ENCODE peak calls at places on chromosomes 2 and 18, in five cellular contexts. N is neuronal stem cell, X is H1, J is IMR-90, B is mesenchymal stem cell. O is an unnamed sample.

GRCh38 chr18:59180150-59180845 is 39.7 kb upstream of the GRP start:
- DNase-seq in N (no peak), X (no peak), J (peak), B (no peak), O (no peak)

GRCh38 chr2:217976301-217976700 is 26.5 kb downstream of the TNS1 start:
- DNase-seq in N (no peak), X (no peak), J (no peak), B (no peak), O (no peak)

GRCh38 chr18:56974141-56974540 is 172.7 kb upstream of the BOD1L2 start:
- DNase-seq in N (no peak), X (no peak), J (no peak), B (no peak), O (no peak)

GRCh38 chr2:45759310-45759851 is 107.9 kb downstream of the PRKCE start:
- DNase-seq in N (no peak), X (no peak), J (peak), B (peak), O (no peak)

GRCh38 chr18:10152475-10152874 is 238.7 kb downstream of the VAPA start:
- DNase-seq in N (no peak), X (peak), J (no peak), B (no peak), O (no peak)

GRCh38 chr2:204487447-204488229 is 57.6 kb upstream of the PARD3B start:
- DNase-seq in N (no peak), X (no peak), J (peak), B (no peak), O (no peak)

GRCh38 chr2:147511491-147511948 is 333.3 kb upstream of the ACVR2A start:
- DNase-seq in N (no peak), X (no peak), J (no peak), B (no peak), O (no peak)

GRCh38 chr2:107936427-107937359 is 49.6 kb upstream of the SLC5A7 start:
- DNase-seq in N (peak), X (peak), J (no peak), B (peak), O (no peak)

GRCh38 chr2:63601061-63601460 is 12.3 kb downstream of the MDH1 start:
- DNase-seq in N (no peak), X (no peak), J (no peak), B (no peak), O (no peak)

GRCh38 chr2:112465373-112465772 is 16.6 kb upstream of the TTL start:
- DNase-seq in N (no peak), X (no peak), J (peak), B (peak), O (no peak)

GRCh38 chr2:196170202-196170680 is 1.1 kb downstream of the STK17B start:
- DNase-seq in N (no peak), X (no peak), J (peak), B (peak), O (no peak)

GRCh38 chr2:129912066-129912820 is 67.2 kb upstream of the RAB6C start:
- DNase-seq in N (no peak), X (peak), J (no peak), B (no peak), O (peak)

GRCh38 chr18:58396966-58397365 is 231.9 kb downstream of the ALPK2 start:
- DNase-seq in N (no peak), X (no peak), J (no peak), B (no peak), O (no peak)

GRCh38 chr2:240167588-240167880 is 27.1 kb upstream of the OTOS start:
- DNase-seq in N (no peak), X (no peak), J (no peak), B (no peak), O (no peak)

GRCh38 chr2:134218928-134219707 is 34.8 kb upstream of the MGAT5 start:
- DNase-seq in N (no peak), X (no peak), J (no peak), B (peak), O (no peak)

GRCh38 chr18:34153711-34154110 is 71.0 kb downstream of the NOL4 start:
- DNase-seq in N (no peak), X (no peak), J (peak), B (peak), O (no peak)

GRCh38 chr2:19046986-19047780 is 311.2 kb downstream of the OSR1 start:
- DNase-seq in N (no peak), X (no peak), J (peak), B (no peak), O (no peak)

GRCh38 chr18:4068552-4069158 is 386.5 kb downstream of the DLGAP1 start:
- DNase-seq in N (peak), X (peak), J (peak), B (peak), O (peak)

GRCh38 chr2:230956827-230957755 is 32.0 kb upstream of the GPR55 start:
- DNase-seq in N (peak), X (peak), J (peak), B (peak), O (peak)

GRCh38 chr18:79609021-79609461 is 70.6 kb upstream of the CTDP1 start:
- DNase-seq in N (no peak), X (peak), J (no peak), B (no peak), O (no peak)

GRCh38 chr2:102736607-102737409 is 25.0 kb upstream of the TMEM182 start:
- DNase-seq in N (peak), X (peak), J (peak), B (peak), O (peak)

GRCh38 chr2:238899386-238899785 is 51.5 kb downstream of the TWIST2 start:
- DNase-seq in N (no peak), X (no peak), J (no peak), B (no peak), O (no peak)

GRCh38 chr2:238901461-238902057 is 53.7 kb downstream of the TWIST2 start:
- DNase-seq in N (no peak), X (no peak), J (no peak), B (no peak), O (no peak)

GRCh38 chr2:238902285-238902684 is 54.4 kb downstream of the TWIST2 start:
- DNase-seq in N (no peak), X (no peak), J (no peak), B (no peak), O (no peak)

GRCh38 chr2:238898534-238899281 is 50.8 kb downstream of the TWIST2 start:
- DNase-seq in N (no peak), X (no peak), J (no peak), B (no peak), O (no peak)

DNA sequence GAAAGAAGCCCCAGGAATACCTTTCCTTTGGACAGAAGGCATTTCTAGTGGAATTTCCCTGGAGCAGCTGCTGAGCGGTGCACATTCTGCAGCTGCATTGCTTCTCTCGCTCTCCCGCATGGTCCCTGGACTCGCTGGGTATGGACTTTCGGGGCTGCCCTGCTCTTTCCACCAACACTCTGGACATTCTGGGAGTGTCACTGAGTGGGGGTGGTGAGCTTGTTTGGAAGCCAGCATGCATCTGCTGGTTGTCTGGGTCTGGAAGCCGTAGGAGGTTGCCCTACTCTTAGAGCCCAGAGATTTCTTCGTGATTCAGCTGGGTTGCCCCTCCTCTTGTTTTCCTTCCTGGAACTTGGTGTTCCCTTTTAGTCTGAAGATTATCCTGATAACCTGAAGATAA is 52.6 kb downstream of the TWIST2 start:
- DNase-seq in N (no peak), X (no peak), J (peak), B (peak), O (no peak)
- H2AFZ ChIP-seq in N (no peak), X (no peak), J (no peak), B (no peak), O (no peak)

GRCh38 chr2:62110415-62111025 is 85.4 kb upstream of the B3GNT2 start:
- DNase-seq in N (no peak), X (no peak), J (peak), B (no peak), O (no peak)
- H3K4ac ChIP-seq in N (no peak), X (no peak), J (no peak), B (no peak), O (no peak)

DNA sequence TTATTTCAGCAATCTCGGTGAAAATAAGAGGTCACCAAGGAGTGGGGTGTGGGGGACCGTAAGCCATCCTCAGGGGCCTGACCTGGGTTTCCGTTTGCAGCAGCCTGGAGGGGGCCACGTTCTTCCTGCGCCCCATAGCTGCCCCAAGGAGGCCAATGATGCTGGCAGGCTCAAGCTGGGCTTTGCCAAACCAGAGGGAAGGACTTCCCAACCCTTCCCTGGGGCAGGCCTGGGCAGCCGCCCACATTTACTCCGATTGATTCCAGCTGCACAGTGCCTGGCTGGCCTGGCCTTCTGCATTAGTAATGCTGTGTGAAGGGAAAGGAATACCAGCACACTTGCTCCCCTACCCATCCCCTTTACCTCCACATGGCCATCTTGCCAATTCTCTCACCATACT is 360.6 kb upstream of the SLC14A2 start:
- DNase-seq in N (no peak), X (no peak), J (no peak), B (no peak), O (no peak)
- H2AFZ ChIP-seq in N (peak), X (no peak), J (peak), B (no peak), O (no peak)

GRCh38 chr2:180254872-180255271 is 247.8 kb upstream of the CWC22 start:
- DNase-seq in N (no peak), X (no peak), J (no peak), B (no peak), O (no peak)

GRCh38 chr2:180255981-180256380 is 248.9 kb upstream of the CWC22 start:
- DNase-seq in N (no peak), X (no peak), J (no peak), B (no peak), O (no peak)

GRCh38 chr2:180258041-180258537 is 251.0 kb upstream of the CWC22 start:
- DNase-seq in N (no peak), X (no peak), J (no peak), B (no peak), O (no peak)

GRCh38 chr2:180258579-180258978 is 251.5 kb upstream of the CWC22 start:
- DNase-seq in N (no peak), X (no peak), J (no peak), B (no peak), O (no peak)

GRCh38 chr2:180257247-180257646 is 250.2 kb upstream of the CWC22 start:
- DNase-seq in N (no peak), X (no peak), J (no peak), B (no peak), O (no peak)
- H3K4ac ChIP-seq in N (no peak), X (no peak), J (no peak), B (no peak), O (no peak)

GRCh38 chr2:211049321-211050018 is 493.1 kb downstream of the CPS1 start:
- DNase-seq in N (no peak), X (no peak), J (no peak), B (no peak), O (no peak)
- H2AFZ ChIP-seq in N (no peak), X (peak), J (no peak), B (no peak), O (no peak)

GRCh38 chr18:48957136-48957535 is 6.4 kb upstream of the SMAD7 start:
- DNase-seq in N (no peak), X (no peak), J (no peak), B (no peak), O (no peak)

GRCh38 chr18:48959921-48960920 is 9.5 kb upstream of the SMAD7 start:
- DNase-seq in N (no peak), X (no peak), J (peak), B (peak), O (peak)

GRCh38 chr18:48957616-48958015 is 6.9 kb upstream of the SMAD7 start:
- DNase-seq in N (no peak), X (no peak), J (no peak), B (no peak), O (no peak)

GRCh38 chr18:48959551-48959920 is 8.8 kb upstream of the SMAD7 start:
- DNase-seq in N (no peak), X (peak), J (no peak), B (peak), O (no peak)

DNA sequence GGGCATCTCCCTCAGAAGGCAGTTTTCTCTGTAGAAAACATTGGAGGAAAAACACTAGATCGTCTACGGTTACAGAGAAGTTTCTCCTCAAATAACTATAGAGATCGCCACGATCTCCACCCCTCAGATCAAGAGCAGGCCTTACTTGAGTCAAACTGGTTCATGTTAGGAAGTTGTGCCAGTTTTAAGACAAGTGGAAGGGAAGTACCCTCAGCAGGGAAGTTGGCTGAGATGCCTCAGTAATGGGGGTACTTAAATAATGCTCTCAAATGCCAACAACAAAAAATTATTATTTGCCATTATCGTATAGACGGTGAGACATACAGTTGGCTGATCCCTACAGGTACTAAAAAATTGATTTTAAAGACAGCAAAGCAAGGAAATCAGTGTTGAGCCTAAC is 8.2 kb upstream of the SMAD7 start:
- DNase-seq in N (no peak), X (no peak), J (no peak), B (no peak), O (no peak)
- H3K4ac ChIP-seq in N (no peak), X (peak), J (peak), B (no peak), O (no peak)

GRCh38 chr2:188787002-188787660 is 187.0 kb upstream of the COL3A1 start:
- DNase-seq in N (no peak), X (no peak), J (peak), B (peak), O (no peak)

GRCh38 chr2:188786368-188786781 is 187.8 kb upstream of the COL3A1 start:
- DNase-seq in N (no peak), X (no peak), J (peak), B (peak), O (no peak)

GRCh38 chr2:188787661-188788044 is 186.5 kb upstream of the COL3A1 start:
- DNase-seq in N (no peak), X (no peak), J (no peak), B (peak), O (no peak)

GRCh38 chr2:188788621-188789020 is 185.6 kb upstream of the COL3A1 start:
- DNase-seq in N (no peak), X (no peak), J (peak), B (peak), O (no peak)

DNA sequence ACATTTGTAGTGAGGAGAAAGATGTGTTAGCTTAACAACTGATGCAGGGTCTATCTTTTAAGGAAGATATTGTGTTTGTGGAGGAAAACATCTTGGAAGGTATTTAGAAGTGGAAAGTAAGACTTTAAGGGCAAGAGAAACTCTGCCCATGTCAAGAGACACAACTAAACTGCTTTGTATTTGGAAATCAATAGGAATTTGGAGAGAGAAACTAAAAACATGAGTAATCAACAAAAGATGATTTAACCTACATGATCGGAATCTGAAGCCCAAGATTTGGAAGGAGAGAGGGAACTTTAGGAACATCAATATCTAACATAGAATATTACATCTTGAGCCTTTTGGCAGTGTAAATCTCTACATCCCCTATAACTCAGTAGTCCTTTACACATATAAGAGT is 184.2 kb upstream of the COL3A1 start:
- DNase-seq in N (no peak), X (no peak), J (no peak), B (no peak), O (no peak)
- H2AFZ ChIP-seq in N (no peak), X (peak), J (no peak), B (no peak), O (no peak)

GRCh38 chr18:1017227-1017626 is 112.6 kb downstream of the ADCYAP1 start:
- DNase-seq in N (no peak), X (no peak), J (no peak), B (no peak), O (no peak)

GRCh38 chr18:1020731-1021344 is 116.2 kb downstream of the ADCYAP1 start:
- DNase-seq in N (no peak), X (no peak), J (no peak), B (no peak), O (no peak)

GRCh38 chr18:1015777-1016176 is 111.1 kb downstream of the ADCYAP1 start:
- DNase-seq in N (no peak), X (no peak), J (no peak), B (no peak), O (no peak)

GRCh38 chr18:1017679-1018078 is 113.0 kb downstream of the ADCYAP1 start:
- DNase-seq in N (no peak), X (no peak), J (no peak), B (no peak), O (no peak)

DNA sequence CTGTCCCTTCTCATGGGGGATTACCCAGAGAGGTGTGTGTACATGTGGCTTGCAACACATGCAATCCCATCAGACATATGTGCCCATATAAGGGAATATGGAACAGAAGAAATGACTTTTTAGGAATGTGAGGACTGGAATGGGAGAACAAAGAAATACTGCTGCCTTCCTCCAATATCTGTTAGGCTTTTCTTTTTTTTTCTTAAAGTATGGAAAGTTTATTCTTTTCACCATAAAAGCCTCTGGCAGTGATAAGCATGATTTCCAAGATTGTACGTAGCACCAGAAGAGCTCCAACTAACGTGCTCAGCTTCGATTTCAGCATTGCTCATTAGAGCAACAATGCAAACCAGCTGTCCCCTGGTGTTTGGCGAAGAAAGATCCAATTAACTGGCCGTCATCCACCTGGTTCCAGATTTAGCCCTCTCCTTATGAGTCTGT is 113.6 kb downstream of the ADCYAP1 start:
- DNase-seq in N (no peak), X (no peak), J (peak), B (peak), O (no peak)
- H3K4ac ChIP-seq in N (no peak), X (no peak), J (no peak), B (no peak), O (no peak)